ENCODE peak calls at places on chromosomes 2 and 18, in nine cellular contexts. X is upper lobe of right lung, E is astrocyte of the spinal cord, F is Karpas-422, J is fibroblast of villous mesenchyme, Y is neuronal stem cell, W is heart left ventricle, Q is endothelial cell of umbilical vein, C is iPS DF 6.9. N is an unnamed sample.

GRCh38 chr18:36895606-36896005 is 66.7 kb downstream of the KIAA1328 start:
- DNase-seq in X (no peak), E (no peak), F (no peak), J (no peak), Y (no peak), W (no peak), Q (no peak), C (no peak), N (no peak)

GRCh38 chr2:101360229-101360628 is 27.1 kb downstream of the CREG2 start:
- DNase-seq in X (no peak), E (peak; percentile 44), F (no peak), J (peak; percentile 49), Y (no peak), W (no peak), Q (no peak), C (no peak), N (no peak)

GRCh38 chr2:69192176-69192945 is 179.4 kb downstream of the ANTXR1 start:
- DNase-seq in X (no peak), E (no peak), F (no peak), J (peak; percentile 44), Y (no peak), W (no peak), Q (no peak), C (no peak), N (peak; percentile 26)

GRCh38 chr2:104976603-104977120 is 61.2 kb upstream of the MRPS9 start:
- DNase-seq in X (no peak), E (no peak), F (peak; percentile 92), J (no peak), Y (no peak), W (no peak), Q (no peak), C (peak; percentile 33), N (peak; percentile 68)

GRCh38 chr18:62585274-62586147 is 62.7 kb downstream of the ZCCHC2 start:
- DNase-seq in X (no peak), E (no peak), F (no peak), J (no peak), Y (no peak), W (no peak), Q (no peak), C (no peak), N (no peak)

GRCh38 chr2:3108105-3108504 is 269.5 kb downstream of the EIPR1 start:
- DNase-seq in X (peak; percentile 47), E (no peak), F (no peak), J (no peak), Y (no peak), W (no peak), Q (no peak), C (no peak), N (peak; percentile 52)

GRCh38 chr2:145849466-145849865 is 1329.5 kb upstream of the ZEB2 start:
- DNase-seq in X (no peak), E (no peak), F (no peak), J (no peak), Y (no peak), W (no peak), Q (no peak), C (no peak), N (no peak)

GRCh38 chr2:55883339-55883738 is 40.2 kb downstream of the EFEMP1 start:
- DNase-seq in X (no peak), E (no peak), F (no peak), J (peak; percentile 77), Y (no peak), W (peak; percentile 28), Q (peak; percentile 49), C (no peak), N (no peak)

GRCh38 chr2:40433739-40434138 is 18.2 kb downstream of the SLC8A1 start:
- DNase-seq in X (no peak), E (no peak), F (no peak), J (no peak), Y (no peak), W (no peak), Q (no peak), C (no peak), N (no peak)

GRCh38 chr2:21821697-21822227 is 698.0 kb downstream of the TDRD15 start:
- DNase-seq in X (no peak), E (no peak), F (no peak), J (peak; percentile 38), Y (peak; percentile 6), W (no peak), Q (no peak), C (no peak), N (no peak)

GRCh38 chr2:159714586-159714930 is 2.3 kb downstream of the MARCHF7 start:
- DNase-seq in X (no peak), E (no peak), F (no peak), J (no peak), Y (no peak), W (no peak), Q (no peak), C (no peak), N (no peak)

GRCh38 chr2:63189026-63189425 is 138.4 kb downstream of the OTX1 start:
- DNase-seq in X (no peak), E (peak; percentile 33), F (peak; percentile 84), J (peak; percentile 50), Y (no peak), W (no peak), Q (peak; percentile 39), C (peak; percentile 27), N (peak; percentile 60)

GRCh38 chr18:36294031-36294430 is 3.5 kb upstream of the FHOD3 start:
- DNase-seq in X (no peak), E (no peak), F (no peak), J (no peak), Y (no peak), W (no peak), Q (no peak), C (no peak), N (no peak)

GRCh38 chr18:28582724-28583123 is 405.8 kb upstream of the CDH2 start:
- DNase-seq in X (no peak), E (no peak), F (no peak), J (no peak), Y (no peak), W (no peak), Q (no peak), C (no peak), N (no peak)

GRCh38 chr2:197877038-197877437 is 72.6 kb downstream of the PLCL1 start:
- DNase-seq in X (no peak), E (no peak), F (no peak), J (no peak), Y (no peak), W (no peak), Q (no peak), C (no peak), N (no peak)

GRCh38 chr2:218003994-218004419 is 1.2 kb upstream of the TNS1 start:
- DNase-seq in X (no peak), E (peak; percentile 79), F (no peak), J (peak; percentile 82), Y (no peak), W (peak; percentile 92), Q (no peak), C (no peak), N (no peak)

GRCh38 chr2:218002792-218003191 is at the start of gene TNS1:
- DNase-seq in X (no peak), E (peak; percentile 39), F (no peak), J (peak; percentile 55), Y (no peak), W (peak; percentile 74), Q (no peak), C (no peak), N (peak; percentile 79)

GRCh38 chr2:218005028-218005427 is 2.2 kb upstream of the TNS1 start:
- DNase-seq in X (no peak), E (no peak), F (no peak), J (no peak), Y (no peak), W (no peak), Q (no peak), C (no peak), N (no peak)

GRCh38 chr2:218002103-218002502 is 692 bp downstream of the TNS1 start:
- DNase-seq in X (no peak), E (no peak), F (no peak), J (no peak), Y (no peak), W (no peak), Q (no peak), C (no peak), N (no peak)

GRCh38 chr2:218003265-218003950 is 613 bp upstream of the TNS1 start:
- DNase-seq in X (no peak), E (peak; percentile 33), F (no peak), J (no peak), Y (no peak), W (peak; percentile 71), Q (no peak), C (no peak), N (peak; percentile 68)
- H3K4me3 ChIP-seq in X (no peak overlapping the region), E (no peak overlapping the region), F (no peak overlapping the region), J (no peak overlapping the region), Y (no peak overlapping the region), W (peak overlapping the region; percentile 46), Q (no peak overlapping the region), C (no peak overlapping the region), N (no peak overlapping the region)

DNA sequence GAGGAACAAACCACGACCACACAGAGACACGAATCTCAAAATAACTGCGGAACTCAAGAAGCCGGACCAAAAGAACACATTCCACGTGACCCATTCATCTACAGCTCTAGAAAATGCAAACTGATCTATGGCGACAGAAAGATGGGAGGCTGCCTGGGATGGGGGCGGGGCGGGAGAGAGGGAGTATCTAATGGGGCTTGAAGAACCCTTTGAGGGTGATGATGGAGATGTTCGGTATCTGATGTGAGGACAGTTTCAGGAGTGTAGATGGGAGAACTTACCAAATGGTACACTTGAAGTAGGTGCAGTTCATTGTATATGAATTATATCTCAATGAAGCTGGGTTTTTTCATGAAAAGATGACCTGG is 34.6 kb upstream of the KLF11 start:
- DNase-seq in X (peak; percentile 22), E (no peak), F (no peak), J (no peak), Y (no peak), W (no peak), Q (no peak), C (no peak), N (no peak)
- H3K4me3 ChIP-seq in X (no peak overlapping the region), E (no peak overlapping the region), F (no peak overlapping the region), J (no peak overlapping the region), Y (no peak overlapping the region), W (no peak overlapping the region), Q (no peak overlapping the region), C (no peak overlapping the region), N (no peak overlapping the region)

DNA sequence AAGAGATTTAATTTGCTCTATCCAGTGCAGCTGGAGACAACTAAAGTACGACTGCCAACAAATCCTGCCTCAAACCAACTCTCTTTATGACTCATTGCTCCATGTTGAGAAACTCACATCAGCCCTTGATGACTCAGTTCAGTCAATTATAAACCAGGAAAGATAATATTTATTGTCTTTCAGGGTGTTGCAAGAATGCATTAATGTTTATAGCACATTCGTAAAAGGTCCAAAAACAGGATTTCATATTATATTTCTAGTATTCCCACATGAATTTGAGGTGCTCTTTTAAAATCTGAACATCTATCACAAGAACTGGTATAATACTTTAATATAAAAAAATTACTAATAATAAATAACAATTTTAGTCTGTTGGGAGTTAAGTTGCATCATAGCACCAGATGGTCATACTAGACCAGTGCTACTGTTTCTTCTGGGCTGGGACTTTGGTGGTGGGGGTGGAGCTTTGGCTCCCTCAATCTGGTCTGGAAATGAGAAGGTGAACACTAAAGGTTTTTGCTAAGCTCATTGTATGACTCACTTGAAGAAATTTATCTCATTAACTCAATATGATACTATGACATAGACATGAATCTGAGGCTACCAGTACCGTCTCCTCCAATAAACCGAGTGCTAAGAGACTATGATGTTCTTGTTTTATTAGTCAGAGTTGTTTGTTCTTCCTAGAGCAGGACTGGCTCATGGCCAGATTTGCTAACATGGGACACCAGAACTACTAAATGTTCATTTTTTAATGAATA is 26.6 kb upstream of the MAP3K20 start:
- DNase-seq in X (no peak), E (peak; percentile 98), F (no peak), J (peak; percentile 98), Y (no peak), W (peak; percentile 82), Q (peak; percentile 91), C (no peak), N (no peak)
- H3K4me3 ChIP-seq in X (no peak overlapping the region), E (no peak overlapping the region), F (no peak overlapping the region), J (no peak overlapping the region), Y (no peak overlapping the region), W (no peak overlapping the region), Q (no peak overlapping the region), C (no peak overlapping the region), N (no peak overlapping the region)

GRCh38 chr18:34942975-34943374 is 98.2 kb upstream of the MAPRE2 start:
- DNase-seq in X (no peak), E (no peak), F (peak; percentile 55), J (no peak), Y (no peak), W (no peak), Q (no peak), C (no peak), N (no peak)
- H3K4me3 ChIP-seq in X (no peak overlapping the region), E (no peak overlapping the region), F (no peak overlapping the region), J (no peak overlapping the region), Y (no peak overlapping the region), W (no peak overlapping the region), Q (no peak overlapping the region), C (no peak overlapping the region), N (no peak overlapping the region)

N was measured in H7.